ENCODE peak calls at places on chromosome 6, in eight cellular contexts. D is progenitor cell of endocrine pancreas; Y is activated CD4-positive, alpha-beta T cell treated with anti-CD3 and anti-CD28 coated beads, Interleukin-2, amount 50 U/mL, for 1 hour; W is lower leg skin; U is frontal cortex; G is MV-4-11; T is NCI-H2081; I is stimulated activated CD4-positive, alpha-beta T cell treated with anti-CD3 and anti-CD28 coated beads, TNF-alpha, amount 100 ng/mL, for 1 hour. E is an unnamed sample.
A peak's percentile ranks its signal among the peaks of the same experiment; 100 is the strongest.

GRCh38 chr6:31952140-31952805 is 6.4 kb downstream of the CFB start:
- DNase-seq in D (peak; percentile 41), Y (no peak), W (no peak), U (peak; percentile 47), G (peak; percentile 34), T (no peak), I (no peak), E (no peak)

GRCh38 chr6:156310701-156311100 is 466.5 kb upstream of the ARID1B start:
- DNase-seq in D (no peak), Y (no peak), W (no peak), U (no peak), G (no peak), T (no peak), I (no peak), E (no peak)

GRCh38 chr6:128696651-128697391 is 176.4 kb upstream of the PTPRK start:
- DNase-seq in D (no peak), Y (no peak), W (no peak), U (no peak), G (no peak), T (no peak), I (no peak), E (no peak)

GRCh38 chr6:111604259-111605099 is 1.2 kb downstream of the TRAF3IP2 start:
- DNase-seq in D (no peak), Y (no peak), W (peak; percentile 84), U (no peak), G (peak; percentile 81), T (peak; percentile 9), I (no peak), E (no peak)

GRCh38 chr6:116047173-116047933 is 13.3 kb downstream of the FRK start:
- DNase-seq in D (no peak), Y (no peak), W (no peak), U (no peak), G (peak; percentile 86), T (no peak), I (no peak), E (no peak)

GRCh38 chr6:25223421-25224052 is 55.6 kb upstream of the CARMIL1 start:
- DNase-seq in D (peak; percentile 32), Y (peak; percentile 69), W (peak; percentile 55), U (peak; percentile 36), G (peak; percentile 48), T (peak; percentile 68), I (no peak), E (peak; percentile 64)

GRCh38 chr6:35048031-35048613 is 93.0 kb downstream of the TCP11 start:
- DNase-seq in D (no peak), Y (no peak), W (no peak), U (no peak), G (peak; percentile 49), T (no peak), I (no peak), E (no peak)

GRCh38 chr6:16129623-16130243 is 847 bp downstream of the MYLIP start:
- DNase-seq in D (no peak), Y (no peak), W (peak; percentile 40), U (peak; percentile 16), G (no peak), T (peak; percentile 50), I (no peak), E (no peak)

GRCh38 chr6:133814235-133814634 is 74.7 kb upstream of the TCF21 start:
- DNase-seq in D (no peak), Y (no peak), W (no peak), U (no peak), G (no peak), T (no peak), I (no peak), E (no peak)

GRCh38 chr6:32047084-32047478 is 8.9 kb downstream of the CYP21A2 start:
- DNase-seq in D (no peak), Y (no peak), W (peak; percentile 68), U (no peak), G (no peak), T (no peak), I (no peak), E (no peak)

GRCh38 chr6:69732640-69733039 is 64.2 kb downstream of the LMBRD1 start:
- DNase-seq in D (no peak), Y (no peak), W (no peak), U (no peak), G (peak; percentile 36), T (no peak), I (no peak), E (no peak)

GRCh38 chr6:2632943-2633584 is 117.7 kb downstream of the MYLK4 start:
- DNase-seq in D (no peak), Y (no peak), W (no peak), U (no peak), G (no peak), T (no peak), I (no peak), E (no peak)

GRCh38 chr6:143368426-143368825 is 82.1 kb downstream of the ADAT2 start:
- DNase-seq in D (no peak), Y (no peak), W (no peak), U (no peak), G (peak; percentile 24), T (no peak), I (no peak), E (no peak)